ENCODE peak calls at places on chromosomes 3 and 15, in five cellular contexts. S is activated CD8-positive, alpha-beta memory T cell treated with anti-CD3 and anti-CD28 coated beads for 24 hours; B is neuronal stem cell; D is tibial artery; P is hippocampal formation. C is an unnamed sample.

GRCh38 chr3:155766206-155766605 is 21.3 kb upstream of the PLCH1 start:
- DNase-seq in S (no peak), B (no peak), D (no peak), P (no peak), C (no peak)

GRCh38 chr15:80732818-80733217 is 37.7 kb downstream of the ABHD17C start:
- DNase-seq in S (no peak), B (no peak), D (no peak), P (no peak), C (no peak)

GRCh38 chr3:55488398-55489055 is 1.4 kb upstream of the WNT5A start:
- DNase-seq in S (no peak), B (peak; percentile 63), D (no peak), P (peak; percentile 41), C (peak; percentile 71)

GRCh38 chr3:95312650-95313049 is 1249.8 kb downstream of the NSUN3 start:
- DNase-seq in S (no peak), B (no peak), D (no peak), P (no peak), C (no peak)

GRCh38 chr15:92247649-92248242 is 145.9 kb upstream of the ST8SIA2 start:
- DNase-seq in S (no peak), B (no peak), D (no peak), P (no peak), C (no peak)

GRCh38 chr3:48663489-48664312 is 1.0 kb upstream of the CELSR3 start:
- DNase-seq in S (peak; percentile 91), B (peak; percentile 99), D (peak; percentile 91), P (peak; percentile 92), C (peak; percentile 99)

GRCh38 chr3:42094128-42094527 is 3.0 kb downstream of the TRAK1 start:
- DNase-seq in S (no peak), B (no peak), D (no peak), P (no peak), C (no peak)

GRCh38 chr3:172038823-172039222 is 555 bp upstream of the FNDC3B start:
- DNase-seq in S (no peak), B (no peak), D (peak; percentile 49), P (no peak), C (no peak)

GRCh38 chr15:73965094-73965729 is 26.9 kb downstream of the STOML1 start:
- DNase-seq in S (peak; percentile 75), B (no peak), D (no peak), P (no peak), C (peak; percentile 69)

GRCh38 chr3:165243597-165243996 is 47.4 kb upstream of the SLITRK3 start:
- DNase-seq in S (no peak), B (no peak), D (no peak), P (no peak), C (no peak)

GRCh38 chr3:187066228-187066995 is 72.9 kb downstream of the RPL39L start:
- DNase-seq in S (peak; percentile 66), B (peak; percentile 3), D (no peak), P (no peak), C (peak; percentile 44)

GRCh38 chr3:39671600-39671999 is 137.8 kb upstream of the MYRIP start:
- DNase-seq in S (no peak), B (no peak), D (no peak), P (no peak), C (no peak)

GRCh38 chr15:59444980-59445500 is 7.1 kb downstream of the FAM81A start:
- DNase-seq in S (no peak), B (no peak), D (no peak), P (no peak), C (no peak)

GRCh38 chr3:140433431-140433830 is 244.4 kb upstream of the TRIM42 start:
- DNase-seq in S (no peak), B (no peak), D (no peak), P (no peak), C (no peak)

GRCh38 chr15:63939531-63940130 is 105.9 kb upstream of the HERC1 start:
- DNase-seq in S (peak; percentile 57), B (no peak), D (peak; percentile 57), P (no peak), C (no peak)

C was measured in ecto neural progenitor cell.